ENCODE peak calls at places on chromosomes 7 and 10, in four cellular contexts. Z, X, M and I are unnamed samples.
A peak's percentile ranks its signal among the peaks of the same experiment; 100 is the strongest.

GRCh38 chr10:58518775-58519174 is 6.1 kb downstream of the BICC1 start:
- DNase-seq in X (no peak), M (no peak), Z (no peak), I (no peak)

GRCh38 chr10:114470956-114471905 is 66.9 kb upstream of the AFAP1L2 start:
- DNase-seq in X (peak; percentile 47), M (peak; percentile 85), Z (peak; percentile 52), I (no peak)

GRCh38 chr10:17144032-17144431 is 14.4 kb upstream of the CUBN start:
- DNase-seq in M (no peak), Z (no peak), X (no peak), I (no peak)

GRCh38 chr7:45656431-45656830 is 82.3 kb downstream of the ADCY1 start:
- DNase-seq in Z (no peak), X (no peak), M (no peak), I (no peak)

GRCh38 chr7:116671681-116672595 is at the start of gene MET:
- DNase-seq in M (peak; percentile 61), X (peak; percentile 28), Z (peak; percentile 67), I (peak; percentile 51)

GRCh38 chr7:81638216-81638615 is 131.6 kb downstream of the HGF start:
- DNase-seq in Z (no peak), M (no peak), X (no peak), I (no peak)

GRCh38 chr7:6154542-6155404 is 117.7 kb downstream of the CYTH3 start:
- DNase-seq in M (no peak), X (no peak), Z (no peak), I (no peak)

GRCh38 chr10:78462221-78462620 is 428.6 kb downstream of the RPS24 start:
- DNase-seq in X (no peak), M (no peak), Z (no peak), I (no peak)

GRCh38 chr7:137820156-137820555 is 26.6 kb downstream of the DGKI start:
- DNase-seq in Z (peak; percentile 90), M (no peak), X (no peak), I (no peak)

GRCh38 chr10:49037187-49037586 is 78.1 kb downstream of the VSTM4 start:
- DNase-seq in X (no peak), Z (no peak), M (no peak), I (no peak)

GRCh38 chr7:72441791-72442190 is 29.7 kb upstream of the CALN1 start:
- DNase-seq in X (no peak), M (no peak), Z (no peak), I (no peak)

GRCh38 chr10:75772153-75772887 is 340.9 kb downstream of the LRMDA start:
- DNase-seq in X (no peak), M (peak; percentile 68), Z (no peak), I (no peak)

GRCh38 chr7:74481458-74482324 is 28.0 kb downstream of the GTF2IRD1 start:
- DNase-seq in X (no peak), M (no peak), Z (no peak), I (no peak)

GRCh38 chr7:2638224-2638991 is 6.6 kb downstream of the TTYH3 start:
- DNase-seq in Z (no peak), M (no peak), X (no peak), I (no peak)

GRCh38 chr10:78921906-78922305 is 146.9 kb upstream of the ZMIZ1 start:
- DNase-seq in Z (no peak), X (no peak), M (no peak), I (no peak)

GRCh38 chr7:8064828-8065227 is 96.2 kb downstream of the GLCCI1 start:
- DNase-seq in X (no peak), M (no peak), Z (no peak), I (no peak)

GRCh38 chr7:106863216-106863997 is 1.7 kb upstream of the PIK3CG start:
- DNase-seq in X (no peak), Z (no peak), M (no peak), I (no peak)

GRCh38 chr10:112227331-112227961 is 43.9 kb upstream of the GPAM start:
- DNase-seq in X (no peak), M (no peak), Z (no peak), I (no peak)

GRCh38 chr10:9992656-9993055 is 1025.0 kb upstream of the CELF2 start:
- DNase-seq in M (no peak), X (no peak), Z (no peak), I (no peak)

GRCh38 chr7:4774804-4775280 is 581 bp upstream of the AP5Z1 start:
- DNase-seq in X (no peak), Z (no peak), M (no peak), I (no peak)

GRCh38 chr10:35780970-35781642 is 139.0 kb upstream of the FZD8 start:
- DNase-seq in X (no peak), Z (no peak), M (no peak), I (no peak)

GRCh38 chr10:116671274-116671926 is 50.6 kb downstream of the PNLIPRP2 start:
- DNase-seq in M (no peak), X (no peak), Z (peak; percentile 34), I (no peak)

GRCh38 chr7:142511801-142512200 is 237.5 kb upstream of the PRSS1 start:
- DNase-seq in Z (no peak), M (no peak), X (no peak), I (no peak)

GRCh38 chr7:134619627-134620331 is 26.9 kb upstream of the BPGM start:
- DNase-seq in M (no peak), Z (no peak), X (no peak), I (no peak)